ENCODE peak calls at places on chromosomes 7 and 10, in four cellular contexts. O is GM23338, D is OCI-LY7, N is fibroblast of mammary gland. C is an unnamed sample.
A peak's percentile ranks its signal among the peaks of the same experiment; 100 is the strongest.

GRCh38 chr7:96740130-96740529 is 30.5 kb upstream of the SEM1 start:
- DNase-seq in O (peak; percentile 27), D (no peak), N (no peak), C (no peak)

GRCh38 chr7:79761876-79762429 is 308.5 kb upstream of the MAGI2 start:
- DNase-seq in O (no peak), D (no peak), N (peak; percentile 2), C (no peak)

GRCh38 chr10:62587011-62587410 is 212.8 kb downstream of the ZNF365 start:
- DNase-seq in O (no peak), D (no peak), N (no peak), C (no peak)

GRCh38 chr10:117830832-117831231 is 215.9 kb downstream of the RAB11FIP2 start:
- DNase-seq in O (peak; percentile 74), D (no peak), N (no peak), C (no peak)

GRCh38 chr7:111364413-111364812 is 197.9 kb downstream of the IMMP2L start:
- DNase-seq in O (no peak), D (no peak), N (peak; percentile 67), C (no peak)

GRCh38 chr10:30974773-30975386 is 56.8 kb downstream of the ZNF438 start:
- DNase-seq in O (no peak), D (no peak), N (peak; percentile 25), C (no peak)

GRCh38 chr10:70137927-70138883 is 5.6 kb upstream of the AIFM2 start:
- DNase-seq in O (no peak), D (no peak), N (no peak), C (no peak)

GRCh38 chr7:77498659-77499379 is 38.3 kb upstream of the PTPN12 start:
- DNase-seq in O (no peak), D (no peak), N (no peak), C (no peak)

GRCh38 chr10:373516-374309 is 238.5 kb downstream of the ZMYND11 start:
- DNase-seq in O (no peak), D (no peak), N (peak; percentile 43), C (no peak)

GRCh38 chr10:28548781-28549498 is 16.0 kb downstream of the WAC start:
- DNase-seq in O (no peak), D (no peak), N (no peak), C (no peak)

GRCh38 chr10:73576178-73576889 is 14.8 kb downstream of the USP54 start:
- DNase-seq in O (no peak), D (no peak), N (peak; percentile 94), C (no peak)

GRCh38 chr7:108348913-108349312 is 107.3 kb downstream of the NRCAM start:
- DNase-seq in O (no peak), D (no peak), N (peak; percentile 93), C (no peak)

GRCh38 chr7:13727279-13727678 is 262.2 kb downstream of the ETV1 start:
- DNase-seq in O (no peak), D (no peak), N (no peak), C (no peak)

GRCh38 chr10:103493362-103493871 is at the start of gene NEURL1:
- DNase-seq in O (peak; percentile 90), D (peak; percentile 49), N (no peak), C (peak; percentile 41)

GRCh38 chr7:93011351-93012294 is 106.2 kb downstream of the SAMD9 start:
- DNase-seq in O (no peak), D (no peak), N (peak; percentile 99), C (no peak)

GRCh38 chr7:1542329-1542728 is 11.8 kb downstream of the MAFK start:
- DNase-seq in O (no peak), D (no peak), N (no peak), C (no peak)

GRCh38 chr7:34086064-34086463 is 180.7 kb downstream of the BMPER start:
- DNase-seq in O (no peak), D (no peak), N (peak; percentile 58), C (no peak)

GRCh38 chr10:34489973-34490372 is 325.1 kb downstream of the PARD3 start:
- DNase-seq in O (no peak), D (no peak), N (peak; percentile 69), C (no peak)

GRCh38 chr10:1853801-1854200 is 116.5 kb upstream of the ADARB2 start:
- DNase-seq in O (no peak), D (no peak), N (no peak), C (no peak)

GRCh38 chr10:99560277-99561126 is 27.8 kb downstream of the NKX2-3 start:
- DNase-seq in O (peak; percentile 94), D (peak; percentile 58), N (peak; percentile 64), C (no peak)

GRCh38 chr7:28296571-28297483 is 115.5 kb upstream of the CREB5 start:
- DNase-seq in O (peak; percentile 88), D (peak; percentile 31), N (peak; percentile 68), C (no peak)

GRCh38 chr7:123143206-123143605 is 56.6 kb downstream of the SLC13A1 start:
- DNase-seq in O (no peak), D (no peak), N (no peak), C (no peak)

GRCh38 chr7:149074116-149074885 is 16.2 kb downstream of the ZNF786 start:
- DNase-seq in O (no peak), D (no peak), N (no peak), C (no peak)

GRCh38 chr7:74185636-74186035 is 11.5 kb downstream of the EIF4H start:
- DNase-seq in O (no peak), D (no peak), N (peak; percentile 35), C (no peak)

GRCh38 chr7:44240983-44241510 is 40.3 kb downstream of the YKT6 start:
- DNase-seq in O (peak; percentile 92), D (peak; percentile 91), N (peak; percentile 82), C (peak; percentile 94)

GRCh38 chr10:5538892-5539651 is 14.3 kb downstream of the CALML3 start:
- DNase-seq in O (no peak), D (no peak), N (no peak), C (no peak)

DNA sequence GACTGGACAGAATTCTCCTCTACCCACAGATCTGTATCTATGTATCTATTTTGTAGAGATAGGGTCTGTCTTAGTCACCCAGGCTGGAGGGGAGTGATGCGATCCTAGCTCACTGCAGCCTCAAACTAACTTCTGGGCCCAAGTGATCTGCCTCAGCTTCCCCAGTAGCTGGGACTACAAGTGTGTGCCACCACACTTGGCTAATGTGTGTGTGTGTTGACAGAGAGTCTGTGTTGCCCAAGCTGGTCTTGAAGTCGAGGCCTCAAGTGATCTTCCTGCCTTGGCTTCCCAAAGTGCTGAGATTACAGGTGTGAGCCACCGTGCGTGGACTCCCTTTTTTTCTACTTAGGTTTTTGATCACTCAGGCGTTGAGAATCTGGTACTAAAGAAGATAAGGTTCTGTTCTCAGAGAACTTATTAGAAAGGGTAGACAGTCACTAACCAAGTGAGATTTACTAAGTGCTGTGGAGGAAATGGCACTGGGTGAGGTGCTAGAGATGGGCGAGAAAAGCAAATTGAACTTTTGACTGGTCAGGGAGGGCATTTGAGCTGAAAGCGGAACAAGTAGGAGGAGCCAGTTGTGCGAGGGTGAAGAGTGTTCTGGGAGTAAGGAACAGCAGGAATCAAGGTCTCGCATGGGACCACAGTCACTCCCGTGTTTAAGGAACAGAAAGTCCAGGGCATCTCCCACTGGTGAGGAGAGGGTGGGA is 18.0 kb downstream of the NDUFB2 start:
- DNase-seq in O (no peak), D (no peak), N (no peak), C (no peak)
- TF ChIP-seq CTCF in O (no peak), D (no peak), N (no peak), C (no peak)

DNA sequence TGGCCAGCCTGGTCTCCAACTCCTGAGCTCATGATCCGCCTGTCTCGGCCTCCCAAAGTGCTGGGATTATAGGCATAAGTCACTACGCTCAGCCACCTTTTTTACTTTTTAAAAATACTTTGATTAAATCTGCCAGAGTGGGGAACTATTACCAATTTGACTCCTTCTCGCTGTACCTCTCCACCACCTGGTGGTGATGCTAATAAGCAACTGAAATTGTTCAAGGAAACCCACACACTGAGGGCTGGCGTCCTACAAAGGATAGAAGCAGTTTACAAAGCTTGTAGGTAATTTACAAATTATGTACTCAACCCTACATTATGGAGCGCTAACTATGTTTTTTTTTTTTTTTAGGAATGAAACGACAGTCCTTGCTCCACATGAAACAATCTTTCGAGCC is 111.1 kb downstream of the CPED1 start:
- DNase-seq in O (peak; percentile 76), D (peak; percentile 5), N (no peak), C (no peak)
- TF ChIP-seq CTCF in O (peak; percentile 70), D (peak; percentile 22), N (peak; percentile 14), C (no peak)

GRCh38 chr10:48266528-48266927 is 8.0 kb downstream of the FRMPD2 start:
- DNase-seq in O (no peak), D (no peak), N (no peak), C (no peak)
- TF ChIP-seq CTCF in O (peak; percentile 17), D (no peak), N (no peak), C (no peak)

GRCh38 chr10:48444266-48444665 is 137.8 kb downstream of the MAPK8 start:
- DNase-seq in O (peak; percentile 60), D (peak; percentile 16), N (peak; percentile 29), C (no peak)
- TF ChIP-seq CTCF in O (peak; percentile 69), D (peak; percentile 50), N (peak; percentile 5), C (peak; percentile 70)

GRCh38 chr7:47652591-47652990 is 70.7 kb upstream of the TNS3 start:
- DNase-seq in O (no peak), D (no peak), N (no peak), C (no peak)

GRCh38 chr7:47654672-47655340 is 72.9 kb upstream of the TNS3 start:
- DNase-seq in O (peak; percentile 37), D (no peak), N (peak; percentile 64), C (no peak)

GRCh38 chr7:47657126-47657525 is 75.2 kb upstream of the TNS3 start:
- DNase-seq in O (no peak), D (no peak), N (no peak), C (no peak)

GRCh38 chr7:47651355-47652317 is 69.7 kb upstream of the TNS3 start:
- DNase-seq in O (no peak), D (no peak), N (peak; percentile 96), C (no peak)

DNA sequence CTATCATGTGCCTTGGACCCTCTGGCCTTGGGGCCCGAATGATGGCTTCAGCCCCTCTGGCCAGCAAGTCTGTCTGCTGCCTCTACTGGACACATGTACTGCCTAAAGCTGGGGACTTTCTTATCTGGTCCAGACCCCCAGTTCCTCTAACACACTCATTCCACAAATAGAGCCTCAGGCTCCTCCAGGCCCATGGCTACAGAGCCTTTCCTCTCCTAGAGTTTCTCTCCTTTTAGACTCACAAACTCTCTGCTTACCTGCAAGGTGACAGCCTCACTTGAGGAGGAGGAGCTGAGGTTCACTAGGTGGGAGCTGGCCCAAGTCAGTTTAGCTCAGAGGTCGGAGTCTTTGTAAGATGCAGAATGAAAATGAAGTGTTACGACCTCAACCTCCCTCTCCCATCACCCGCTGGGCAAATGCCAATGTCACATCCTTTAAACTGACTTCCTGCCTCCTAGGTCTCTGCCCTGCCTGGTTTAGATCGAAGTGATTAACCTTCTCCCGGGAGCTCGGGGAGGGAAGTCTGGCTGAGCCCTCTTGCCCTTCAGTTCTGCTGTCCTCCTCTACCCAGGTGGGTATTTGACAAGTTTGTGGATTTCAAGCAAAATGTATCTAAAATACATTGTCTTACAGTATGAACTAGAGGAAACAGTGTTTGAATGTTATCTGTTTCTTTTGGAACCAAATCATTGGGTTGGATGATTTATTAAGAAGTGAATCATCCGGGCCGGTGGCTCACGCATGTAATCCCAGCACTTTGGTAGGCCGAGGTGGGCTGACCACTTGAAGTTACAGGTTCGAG is 71.8 kb upstream of the TNS3 start:
- DNase-seq in O (peak; percentile 15), D (no peak), N (peak; percentile 82), C (no peak)
- TF ChIP-seq CTCF in O (no peak), D (no peak), N (no peak), C (no peak)

GRCh38 chr7:17062433-17063383 is 180.9 kb upstream of the AGR3 start:
- DNase-seq in O (no peak), D (no peak), N (peak; percentile 29), C (no peak)
- TF ChIP-seq CTCF in O (no peak), D (peak; percentile 36), N (peak; percentile 41), C (peak; percentile 13)

C was measured in D721Med.